ENCODE peak calls at places on chromosomes 5 and 9, in four cellular contexts. One of them, this sample, is unnamed.

GRCh38 chr9:114720296-114720695 is 38.3 kb upstream of the TEX48 start:
- DNase-seq in LoVo: no peak
- DNase-seq in naive B cell: no peak
- DNase-seq in mucosa of gallbladder: no peak
- DNase-seq in this sample: no peak

GRCh38 chr9:31519826-31520225 is 864.6 kb upstream of the ACO1 start:
- DNase-seq in naive B cell: no peak
- DNase-seq in mucosa of gallbladder: no peak
- DNase-seq in LoVo: no peak
- DNase-seq in this sample: no peak

GRCh38 chr5:32711693-32712462 is 757 bp downstream of the NPR3 start:
- DNase-seq in mucosa of gallbladder: no peak
- DNase-seq in LoVo: no peak
- DNase-seq in naive B cell: no peak
- DNase-seq in this sample: no peak

GRCh38 chr5:76209297-76209696 is 126.1 kb downstream of the SV2C start:
- DNase-seq in mucosa of gallbladder: no peak
- DNase-seq in LoVo: no peak
- DNase-seq in naive B cell: no peak
- DNase-seq in this sample: no peak

GRCh38 chr9:126722922-126723806 is 81.7 kb upstream of the ZBTB43 start:
- DNase-seq in mucosa of gallbladder: peak; percentile 44
- DNase-seq in naive B cell: peak; percentile 65
- DNase-seq in LoVo: no peak
- DNase-seq in this sample: no peak

GRCh38 chr9:6567140-6567591 is 78.4 kb downstream of the GLDC start:
- DNase-seq in naive B cell: no peak
- DNase-seq in mucosa of gallbladder: no peak
- DNase-seq in LoVo: no peak
- DNase-seq in this sample: no peak

GRCh38 chr5:3615829-3616228 is 20.2 kb downstream of the IRX1 start:
- DNase-seq in LoVo: no peak
- DNase-seq in naive B cell: no peak
- DNase-seq in mucosa of gallbladder: no peak
- DNase-seq in this sample: no peak

GRCh38 chr5:35478856-35479682 is 138.6 kb upstream of the SPEF2 start:
- DNase-seq in mucosa of gallbladder: no peak
- DNase-seq in naive B cell: no peak
- DNase-seq in LoVo: peak; percentile 73
- DNase-seq in this sample: no peak